ENCODE peak calls at places on chromosomes 16 and 17, in seven cellular contexts. G, A, J, F, D, U and Y are unnamed samples.
A peak's percentile ranks its signal among the peaks of the same experiment; 100 is the strongest.

GRCh38 chr17:6755731-6756184 is at the start of gene XAF1:
- DNase-seq in A (no peak), D (no peak), U (no peak), F (no peak), G (peak; percentile 40), J (no peak), Y (no peak)

GRCh38 chr17:29149431-29150064 is 30.6 kb downstream of the MYO18A start:
- DNase-seq in G (no peak), A (no peak), D (no peak), J (no peak), U (no peak), F (no peak), Y (no peak)

GRCh38 chr16:9612267-9612666 is 520.8 kb downstream of the HAPSTR1 start:
- DNase-seq in G (no peak), J (no peak), U (no peak), F (no peak), D (no peak), A (no peak), Y (no peak)

GRCh38 chr17:29376667-29377268 is 13.4 kb upstream of the TAOK1 start:
- DNase-seq in U (no peak), D (no peak), G (no peak), A (no peak), J (peak; percentile 19), F (no peak), Y (no peak)

GRCh38 chr17:47717845-47718621 is 15.0 kb upstream of the TBX21 start:
- DNase-seq in J (no peak), A (no peak), F (no peak), D (no peak), U (no peak), G (no peak), Y (no peak)

GRCh38 chr16:89037261-89038152 is 56.1 kb upstream of the ACSF3 start:
- DNase-seq in D (no peak), U (no peak), J (peak; percentile 79), G (no peak), F (no peak), A (peak; percentile 87), Y (no peak)

GRCh38 chr17:21592774-21593173 is 99.5 kb upstream of the KCNJ18 start:
- DNase-seq in J (no peak), A (no peak), F (no peak), U (no peak), D (no peak), G (no peak), Y (no peak)

GRCh38 chr17:7191069-7191468 is 11.9 kb upstream of the ASGR1 start:
- DNase-seq in D (no peak), F (no peak), J (no peak), G (no peak), A (no peak), U (no peak), Y (peak; percentile 17)

GRCh38 chr17:17535957-17536356 is 39.8 kb upstream of the RASD1 start:
- DNase-seq in G (no peak), A (no peak), D (no peak), J (no peak), U (no peak), F (peak; percentile 62), Y (no peak)

GRCh38 chr16:82038941-82039340 is 3.9 kb downstream of the HSD17B2 start:
- DNase-seq in G (no peak), U (no peak), D (no peak), F (no peak), J (no peak), A (no peak), Y (no peak)

GRCh38 chr17:45372325-45372869 is 55.6 kb upstream of the MAP3K14 start:
- DNase-seq in F (no peak), U (no peak), J (no peak), D (no peak), G (no peak), A (no peak), Y (no peak)

GRCh38 chr17:61737820-61738219 is 125.5 kb downstream of the BRIP1 start:
- DNase-seq in J (no peak), F (no peak), U (no peak), G (no peak), D (no peak), A (no peak), Y (no peak)

GRCh38 chr16:15849209-15849981 is 7.4 kb downstream of the MYH11 start:
- DNase-seq in A (no peak), U (peak; percentile 30), D (no peak), J (no peak), G (no peak), F (no peak), Y (no peak)

GRCh38 chr17:39926588-39927100 is 757 bp downstream of the ORMDL3 start:
- DNase-seq in A (no peak), D (peak; percentile 59), G (no peak), F (peak; percentile 69), U (peak; percentile 78), J (peak; percentile 79), Y (peak; percentile 53)
- TF ChIP-seq TAF1 in A (no peak), D (no peak), G (peak; percentile 49), F (no peak), U (peak; percentile 1), J (no peak), Y (no peak)

GRCh38 chr17:8222630-8223355 is 12.4 kb upstream of the AURKB start:
- DNase-seq in F (peak; percentile 76), J (peak; percentile 90), D (no peak), A (peak; percentile 98), G (peak; percentile 81), U (peak; percentile 88), Y (no peak)

GRCh38 chr17:8222380-8222629 is 11.9 kb upstream of the AURKB start:
- DNase-seq in U (peak; percentile 86), G (no peak), J (no peak), D (no peak), A (no peak), F (no peak), Y (no peak)

GRCh38 chr17:8223356-8224063 is 13.1 kb upstream of the AURKB start:
- DNase-seq in U (peak; percentile 79), J (peak; percentile 85), F (peak; percentile 54), A (peak; percentile 82), D (no peak), G (no peak), Y (no peak)

GRCh38 chr17:8220783-8221662 is 10.6 kb upstream of the AURKB start:
- DNase-seq in U (peak; percentile 92), G (peak; percentile 90), A (peak; percentile 99), D (no peak), J (peak; percentile 89), F (peak; percentile 73), Y (no peak)

DNA sequence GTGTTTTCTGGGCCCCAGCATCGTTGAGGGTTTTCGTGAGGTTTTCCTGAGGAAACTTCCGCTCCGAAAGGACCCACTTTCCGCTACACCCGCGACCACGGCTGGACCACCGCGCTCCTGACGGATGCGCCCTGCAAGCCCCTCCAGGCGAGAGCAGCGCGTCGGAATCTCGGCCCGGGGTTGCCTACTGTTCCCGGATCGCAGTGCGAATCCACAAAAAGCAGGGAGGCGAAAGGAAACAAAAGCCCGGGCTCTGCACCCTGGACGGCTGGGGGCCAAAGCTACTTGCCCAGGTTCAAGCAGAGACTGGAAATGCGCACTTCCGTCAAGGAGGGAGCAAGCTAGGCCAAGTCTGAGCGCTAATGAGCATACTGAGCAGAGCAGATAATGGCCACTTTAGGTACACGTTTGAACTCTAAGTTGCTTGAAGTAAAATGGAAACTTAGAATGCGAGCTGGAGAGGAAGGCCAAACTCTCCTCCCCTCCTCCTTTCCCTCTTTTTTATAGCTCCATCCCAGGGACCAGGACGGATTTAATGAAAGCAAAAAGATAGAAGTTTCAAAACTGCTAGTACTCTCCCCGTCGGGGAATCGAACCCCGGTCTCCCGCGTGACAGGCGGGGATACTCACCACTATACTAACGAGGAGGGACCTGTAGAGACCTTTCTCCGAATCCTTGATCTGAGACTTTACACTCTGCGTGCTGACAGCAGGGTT is 11.4 kb upstream of the AURKB start:
- DNase-seq in G (peak; percentile 96), J (peak; percentile 84), A (peak; percentile 98), U (no peak), F (peak; percentile 60), D (no peak), Y (no peak)
- TF ChIP-seq POLR2AphosphoS5 in G (peak; percentile 61), J (no peak), A (no peak), U (no peak), F (no peak), D (peak; percentile 64), Y (peak; percentile 36)

GRCh38 chr17:2709173-2709661 is 2.3 kb downstream of the CLUH start:
- DNase-seq in D (no peak), G (peak; percentile 23), A (no peak), U (no peak), F (no peak), J (no peak), Y (peak; percentile 68)

GRCh38 chr17:2710075-2710803 is 1.3 kb downstream of the CLUH start:
- DNase-seq in J (peak; percentile 28), G (no peak), F (no peak), U (no peak), D (no peak), A (no peak), Y (no peak)

GRCh38 chr17:2711608-2712299 is at the start of gene CLUH:
- DNase-seq in J (peak; percentile 97), D (peak; percentile 99), A (peak; percentile 83), G (peak; percentile 83), F (peak; percentile 99), U (peak; percentile 67), Y (peak; percentile 98)

GRCh38 chr17:2712300-2713043 is 908 bp upstream of the CLUH start:
- DNase-seq in J (no peak), F (no peak), G (no peak), A (no peak), U (no peak), D (no peak), Y (no peak)

DNA sequence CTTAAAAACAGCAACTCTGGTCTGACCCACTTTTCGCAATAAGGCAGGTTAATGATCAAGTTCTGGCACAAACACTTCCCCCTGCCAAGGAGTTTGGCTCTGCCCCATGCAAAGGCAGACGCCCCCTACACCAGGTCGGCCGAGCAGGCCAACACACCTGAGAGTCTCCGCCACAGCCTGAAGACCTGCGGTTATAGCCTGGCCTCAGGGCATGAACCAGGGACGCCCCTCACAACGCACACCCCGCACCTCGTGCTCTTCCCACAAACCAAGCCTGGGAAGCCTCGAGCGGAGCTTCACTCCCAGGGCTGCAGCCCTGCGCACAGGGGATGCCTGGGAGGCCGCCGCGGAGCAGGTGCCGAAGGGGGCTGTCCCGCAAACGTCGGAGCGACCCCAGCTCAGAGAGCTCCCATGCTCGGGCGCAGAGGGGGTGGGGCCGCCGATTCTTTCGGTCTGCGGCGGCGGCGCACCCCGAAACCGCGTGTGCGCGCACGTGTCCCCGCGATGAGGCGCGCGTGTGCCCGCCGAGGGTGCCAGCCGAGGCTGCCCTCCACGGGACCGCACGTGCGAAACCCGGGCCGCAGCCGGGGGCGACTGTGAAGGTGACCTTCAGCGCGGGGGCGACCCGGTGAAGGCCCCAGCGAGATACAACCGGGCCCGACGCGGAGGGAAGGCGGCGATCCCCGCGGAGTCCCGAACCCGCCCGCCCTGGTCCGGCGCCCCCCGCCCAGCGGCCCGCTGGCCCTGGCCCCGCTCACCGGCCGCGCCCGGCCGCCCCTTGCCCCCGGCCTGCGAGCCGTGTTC is 558 bp downstream of the CLUH start:
- DNase-seq in D (no peak), J (no peak), F (peak; percentile 74), G (no peak), U (peak; percentile 75), A (no peak), Y (no peak)
- TF ChIP-seq TAF1 in D (no peak), J (no peak), F (no peak), G (peak; percentile 17), U (peak; percentile 57), A (no peak), Y (peak; percentile 40)

GRCh38 chr17:40458001-40458791 is 14.9 kb downstream of the IGFBP4 start:
- DNase-seq in D (no peak), F (peak; percentile 73), J (no peak), A (no peak), U (peak; percentile 52), G (no peak), Y (no peak)
- TF ChIP-seq POLR2AphosphoS5 in D (no peak), F (peak; percentile 79), J (no peak), A (no peak), U (no peak), G (no peak), Y (no peak)

GRCh38 chr17:59007995-59008394 is 98.7 kb downstream of the TRIM37 start:
- DNase-seq in A (no peak), F (no peak), U (no peak), J (no peak), D (no peak), G (no peak), Y (no peak)
- TF ChIP-seq TAF1 in A (no peak), F (no peak), U (no peak), J (no peak), D (no peak), G (no peak), Y (no peak)